ENCODE peak calls at places on chromosomes 7 and 10, in nine cellular contexts. L is IMR-90, Y is psoas muscle, I is HFF-Myc, Q is A673, U is cardiac fibroblast, V is AG09309, N is dorsolateral prefrontal cortex, O is choroid plexus epithelial cell. T is an unnamed sample.

GRCh38 chr10:43233601-43234430 is 33.0 kb downstream of the RASGEF1A start:
- DNase-seq in L (no peak), V (no peak), Q (no peak), N (peak), I (no peak), Y (no peak), U (no peak), O (no peak), T (no peak)

GRCh38 chr10:62270020-62270419 is 1.4 kb upstream of the RTKN2 start:
- DNase-seq in I (no peak), O (no peak), N (no peak), V (no peak), Y (no peak), U (no peak), L (no peak), Q (no peak), T (no peak)

GRCh38 chr7:128108641-128109423 is 77.6 kb upstream of the LRRC4 start:
- DNase-seq in Y (no peak), N (no peak), L (no peak), O (no peak), V (no peak), U (no peak), Q (no peak), I (no peak), T (no peak)

GRCh38 chr10:118800920-118801319 is 46.1 kb upstream of the CACUL1 start:
- DNase-seq in I (no peak), Y (no peak), U (peak), O (peak), Q (peak), N (no peak), V (no peak), L (no peak), T (no peak)

GRCh38 chr7:50497968-50498367 is 47.8 kb upstream of the FIGNL1 start:
- DNase-seq in L (peak), Y (no peak), I (no peak), U (peak), O (peak), N (no peak), V (peak), Q (peak), T (no peak)

GRCh38 chr7:43193905-43194304 is 81.5 kb downstream of the HECW1 start:
- DNase-seq in O (no peak), N (no peak), Q (no peak), V (no peak), L (no peak), I (no peak), Y (no peak), U (no peak), T (no peak)

GRCh38 chr10:13099144-13099665 is 758 bp upstream of the OPTN start:
- DNase-seq in I (peak), O (peak), L (peak), Q (peak), V (no peak), U (peak), N (peak), Y (peak), T (no peak)

GRCh38 chr7:16712916-16713315 is 40.6 kb upstream of the TSPAN13 start:
- DNase-seq in Y (no peak), N (no peak), L (peak), I (no peak), Q (no peak), O (no peak), V (no peak), U (no peak), T (no peak)

GRCh38 chr7:125126376-125126775 is 196.8 kb upstream of the POT1 start:
- DNase-seq in Q (no peak), N (no peak), O (peak), V (no peak), U (peak), I (no peak), Y (no peak), L (no peak), T (peak)

GRCh38 chr7:35519971-35520809 is 174.7 kb downstream of the HERPUD2 start:
- DNase-seq in Q (peak), N (peak), V (peak), O (peak), U (peak), Y (peak), I (peak), L (peak), T (peak)

GRCh38 chr10:114525368-114525949 is 121.2 kb upstream of the AFAP1L2 start:
- DNase-seq in V (no peak), L (no peak), N (no peak), O (no peak), U (peak), I (no peak), Y (no peak), Q (peak), T (peak)

GRCh38 chr10:45550903-45551302 is 121.7 kb downstream of the ZFAND4 start:
- DNase-seq in Y (no peak), L (peak), I (no peak), Q (no peak), V (no peak), O (no peak), N (no peak), U (no peak), T (no peak)

GRCh38 chr10:21724695-21725371 is 190.8 kb downstream of the MLLT10 start:
- DNase-seq in L (peak), U (peak), Q (peak), O (peak), V (peak), N (peak), I (peak), Y (peak), T (peak)

GRCh38 chr10:99973190-99973589 is 36.6 kb downstream of the DNMBP start:
- DNase-seq in V (no peak), I (no peak), U (peak), O (peak), N (no peak), Y (no peak), L (no peak), Q (no peak), T (no peak)

GRCh38 chr10:124231188-124232135 is 138.1 kb upstream of the CHST15 start:
- DNase-seq in Y (no peak), Q (peak), U (no peak), O (no peak), I (no peak), N (no peak), V (no peak), L (no peak), T (no peak)

GRCh38 chr7:27303021-27303420 is 60.4 kb downstream of the EVX1 start:
- DNase-seq in L (no peak), N (no peak), Q (no peak), Y (no peak), I (no peak), O (no peak), U (no peak), V (no peak), T (no peak)

GRCh38 chr10:110368002-110368401 is 63.3 kb upstream of the SMNDC1 start:
- DNase-seq in U (peak), V (no peak), N (no peak), O (peak), I (no peak), L (peak), Q (no peak), Y (no peak), T (no peak)

GRCh38 chr7:342681-343216 is 52.8 kb downstream of the FOXL3 start:
- DNase-seq in I (no peak), L (no peak), U (no peak), V (no peak), Q (no peak), O (no peak), Y (peak), N (no peak), T (no peak)

GRCh38 chr10:7410306-7410799 is 481 bp downstream of the SFMBT2 start:
- DNase-seq in O (no peak), N (peak), U (no peak), Q (no peak), I (no peak), V (no peak), Y (no peak), L (peak), T (no peak)

GRCh38 chr10:4941540-4942330 is 21.5 kb upstream of the AKR1C1 start:
- DNase-seq in N (no peak), O (no peak), I (no peak), Q (no peak), U (no peak), L (peak), V (no peak), Y (no peak), T (no peak)

DNA sequence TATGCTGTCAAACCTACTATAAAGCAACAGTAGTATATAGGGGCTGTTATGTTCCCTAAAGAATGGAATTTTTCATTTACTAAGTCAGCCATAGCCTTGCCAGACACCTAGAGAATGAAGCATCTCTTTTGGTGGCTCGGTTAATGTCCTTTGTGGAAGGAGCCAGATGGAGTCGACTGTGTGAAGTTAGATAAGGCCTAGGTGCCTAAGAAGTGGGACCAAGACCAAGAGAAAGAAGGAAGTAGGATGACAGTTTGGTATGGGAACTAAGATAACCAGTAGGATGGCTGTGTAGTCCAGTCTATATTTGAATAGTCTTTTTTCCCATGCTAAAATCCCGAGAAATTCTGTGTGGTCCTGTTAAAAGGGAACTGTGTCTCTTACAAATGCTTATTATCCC is 62.2 kb downstream of the REEP3 start:
- DNase-seq in Q (no peak), O (no peak), Y (no peak), U (no peak), L (no peak), I (no peak), V (no peak), N (no peak), T (no peak)
- TF ChIP-seq CTCF in Q (no peak), O (no peak), Y (no peak), U (no peak), L (no peak), I (no peak), V (no peak), N (no peak), T (no peak)

GRCh38 chr7:76198202-76198601 is 3.5 kb upstream of the SRRM3 start:
- DNase-seq in Y (no peak), L (no peak), N (no peak), I (no peak), U (no peak), O (no peak), Q (no peak), V (no peak), T (no peak)

GRCh38 chr7:76206633-76207032 is 4.9 kb downstream of the SRRM3 start:
- DNase-seq in V (no peak), N (peak), U (peak), I (no peak), Q (no peak), O (peak), L (peak), Y (no peak), T (no peak)

GRCh38 chr7:76202666-76203030 is 952 bp downstream of the SRRM3 start:
- DNase-seq in Y (no peak), O (no peak), V (no peak), I (no peak), L (no peak), U (no peak), N (peak), Q (no peak), T (no peak)

GRCh38 chr7:76204147-76204546 is 2.5 kb downstream of the SRRM3 start:
- DNase-seq in O (no peak), U (no peak), V (no peak), L (no peak), Y (no peak), Q (no peak), N (no peak), I (no peak), T (no peak)

DNA sequence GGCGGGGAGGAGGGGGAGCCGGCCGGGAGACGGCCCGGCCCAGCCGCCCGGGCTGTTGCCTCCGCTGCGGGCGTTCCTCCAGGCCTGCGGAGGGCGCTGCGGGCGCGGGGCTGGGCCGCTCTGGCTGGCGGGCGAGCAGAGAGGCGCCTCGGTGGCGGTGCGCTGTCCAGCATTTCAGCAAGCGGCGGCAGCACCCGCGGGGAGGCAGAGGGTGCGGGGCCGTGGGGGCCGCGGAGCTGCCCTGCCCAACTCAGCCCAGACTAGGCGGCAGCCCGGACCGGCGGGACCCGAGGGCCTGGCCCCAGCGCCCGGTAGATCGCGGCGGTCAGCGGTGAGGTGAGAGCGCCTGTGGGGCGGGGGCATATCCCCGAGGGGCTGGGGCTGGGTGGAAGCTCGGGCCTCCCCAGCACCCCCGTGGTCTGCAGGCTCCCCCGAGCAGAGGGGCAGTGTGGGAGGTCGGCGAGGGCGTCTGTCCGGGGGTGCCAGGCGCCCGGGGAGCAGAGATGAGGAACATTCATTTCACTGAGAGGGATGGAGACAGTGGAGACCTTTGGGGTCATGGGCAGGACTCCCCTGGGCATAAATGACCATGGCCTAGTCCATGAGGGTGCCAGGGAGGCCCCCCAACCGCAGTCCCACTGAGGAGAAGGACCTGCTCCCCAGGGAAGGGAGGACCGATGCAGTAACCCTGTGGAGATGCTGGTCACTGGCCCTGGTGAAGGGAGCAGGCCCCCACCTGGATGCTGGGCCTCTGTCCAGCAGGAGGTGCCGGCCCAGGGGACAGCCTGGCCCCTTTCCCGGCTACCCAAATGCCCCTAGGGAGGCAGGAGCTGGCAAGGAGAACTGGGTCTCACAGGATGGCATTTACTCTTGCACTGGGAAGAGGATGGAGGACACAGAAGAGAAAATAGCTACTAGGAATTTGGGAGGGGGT is at the start of gene SRRM3:
- DNase-seq in O (peak), Y (peak), I (peak), L (peak), V (peak), U (peak), Q (peak), N (peak), T (peak)
- H3K4me3 ChIP-seq in O (no peak), Y (no peak), I (no peak), L (no peak), V (no peak), U (no peak), Q (peak), N (peak), T (no peak)

GRCh38 chr7:100191775-100192174 is 14.1 kb downstream of the STAG3 start:
- DNase-seq in O (peak), I (no peak), N (no peak), L (peak), V (peak), U (peak), Q (no peak), Y (no peak), T (no peak)

GRCh38 chr7:100195222-100195621 is 17.5 kb downstream of the STAG3 start:
- DNase-seq in I (no peak), U (no peak), V (no peak), N (no peak), L (no peak), O (no peak), Q (no peak), Y (no peak), T (no peak)

GRCh38 chr7:100192951-100193350 is 15.2 kb downstream of the STAG3 start:
- DNase-seq in U (no peak), I (no peak), N (no peak), V (no peak), O (no peak), Y (no peak), L (no peak), Q (no peak), T (no peak)

GRCh38 chr7:100189061-100189460 is 11.3 kb downstream of the STAG3 start:
- DNase-seq in L (no peak), Q (no peak), Y (no peak), U (no peak), V (no peak), I (no peak), O (no peak), N (no peak), T (no peak)

DNA sequence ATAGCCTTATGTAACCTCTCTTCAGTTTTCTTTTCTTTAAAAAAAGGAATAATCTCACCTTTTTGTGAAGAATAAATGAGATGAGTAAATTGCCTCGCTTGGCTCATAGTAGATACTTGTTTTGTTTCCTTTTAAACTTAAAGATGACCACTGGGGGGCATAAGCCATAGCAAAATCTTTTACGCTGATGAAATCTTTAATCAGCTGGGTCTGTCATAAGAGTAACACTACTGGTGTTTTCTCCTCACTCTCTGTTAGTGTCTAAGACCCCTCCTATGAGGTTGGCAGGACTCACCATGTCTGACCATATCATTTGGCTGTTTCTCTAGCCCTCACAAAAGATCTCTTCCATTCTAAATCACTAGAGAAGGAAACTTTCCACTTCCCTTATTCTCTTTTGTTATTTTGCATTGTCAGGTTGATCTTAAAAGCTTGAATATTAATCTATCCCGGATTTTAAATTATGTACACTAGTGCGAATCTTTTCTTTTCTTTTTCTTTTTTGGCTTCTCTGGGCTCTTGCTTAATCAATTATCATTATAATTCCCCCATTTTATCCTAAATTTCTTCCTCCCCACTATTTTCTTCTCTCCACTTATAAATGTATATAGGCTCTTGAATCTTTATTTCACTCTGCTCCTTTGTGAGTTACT is 12.5 kb downstream of the STAG3 start:
- DNase-seq in Y (no peak), N (no peak), L (peak), Q (peak), V (no peak), O (peak), I (no peak), U (peak), T (peak)
- TF ChIP-seq CTCF in Y (peak), N (peak), L (peak), Q (peak), V (peak), O (peak), I (peak), U (peak), T (peak)

DNA sequence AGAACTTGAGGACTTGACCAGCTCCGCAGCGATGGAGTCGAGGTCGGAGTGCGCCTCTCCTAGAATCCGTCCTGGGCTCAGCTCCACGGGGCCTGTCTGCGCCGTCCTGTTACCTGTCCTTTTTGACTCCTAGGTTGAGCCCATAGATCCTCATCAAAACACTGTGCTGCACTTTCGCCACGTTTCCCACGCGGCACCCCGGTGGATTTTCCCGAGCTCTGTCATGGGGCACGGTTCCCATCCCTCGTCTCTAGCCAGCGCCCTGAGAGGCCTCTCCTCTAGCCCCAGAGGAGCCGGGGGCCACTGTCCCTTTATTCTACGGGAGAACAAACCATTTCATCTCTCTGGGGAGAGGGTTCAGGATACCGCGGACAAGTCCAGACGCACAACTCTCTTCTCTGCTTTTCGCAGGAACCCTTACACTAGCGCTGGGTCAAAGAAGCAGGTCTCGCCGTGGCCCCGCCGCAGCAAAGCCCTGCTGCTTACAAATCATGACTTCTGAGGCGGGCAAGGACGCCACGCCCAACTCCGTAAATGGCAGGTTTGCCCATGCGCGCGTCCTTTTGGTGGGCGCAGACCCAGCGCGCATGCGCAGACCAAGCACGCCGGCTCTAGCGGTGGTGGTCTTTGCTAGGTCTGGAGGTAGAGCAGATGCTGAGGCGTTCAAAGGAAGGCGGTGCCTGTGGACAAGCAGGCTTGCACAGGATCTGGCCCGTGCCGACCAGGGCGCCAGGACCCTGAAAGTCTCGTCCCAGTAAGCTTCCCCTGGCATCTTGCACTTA is 10.3 kb upstream of the ANKRD7 start:
- DNase-seq in I (peak), L (peak), Q (peak), Y (peak), V (peak), O (peak), N (peak), U (peak), T (peak)
- H3K4me3 ChIP-seq in I (peak), L (peak), Q (peak), Y (peak), V (peak), O (peak), N (peak), U (peak), T (peak)

GRCh38 chr7:116216956-116217570 is 6.7 kb downstream of the TES start:
- DNase-seq in O (peak), Y (no peak), U (peak), L (peak), I (no peak), N (no peak), V (no peak), Q (no peak), T (no peak)

GRCh38 chr7:116219288-116219687 is 8.9 kb downstream of the TES start:
- DNase-seq in N (no peak), L (no peak), Y (no peak), U (no peak), Q (no peak), O (no peak), I (no peak), V (no peak), T (no peak)

GRCh38 chr7:116215550-116215949 is 5.2 kb downstream of the TES start:
- DNase-seq in Y (no peak), V (no peak), U (no peak), I (no peak), L (no peak), O (peak), Q (no peak), N (no peak), T (no peak)

GRCh38 chr7:116218747-116219146 is 8.4 kb downstream of the TES start:
- DNase-seq in N (no peak), I (no peak), Q (no peak), V (no peak), Y (no peak), U (no peak), L (no peak), O (no peak), T (no peak)

GRCh38 chr7:116218051-116218645 is 7.8 kb downstream of the TES start:
- DNase-seq in I (peak), Q (peak), N (no peak), L (peak), U (peak), Y (no peak), V (peak), O (peak), T (peak)
- TF ChIP-seq CTCF in I (no peak), Q (no peak), N (no peak), L (no peak), U (no peak), Y (no peak), V (no peak), O (no peak), T (no peak)

T was measured in astrocyte of the cerebellum.